ENCODE peak calls at places on chromosomes 11 and 22, in ten cellular contexts. I is cardiac muscle cell, X is Caco-2, D is colonic mucosa, M is endothelial cell, F is progenitor cell of endocrine pancreas, N is foreskin fibroblast, J is body of pancreas, T is A549, L is IMR-90. K is an unnamed sample.

GRCh38 chr11:4881860-4882500 is at the start of gene OR51T1:
- DNase-seq in I (no peak), X (no peak), D (no peak), M (no peak), F (no peak), N (peak), J (no peak), T (no peak), L (peak), K (no peak)

GRCh38 chr11:75142714-75143419 is 8.0 kb upstream of the SLCO2B1 start:
- DNase-seq in I (no peak), X (no peak), D (peak), M (peak), F (no peak), N (peak), J (peak), T (peak), L (peak), K (peak)

GRCh38 chr22:42799462-42800405 is 57.3 kb downstream of the ARFGAP3 start:
- DNase-seq in I (no peak), X (no peak), D (no peak), M (no peak), F (no peak), N (no peak), J (no peak), T (no peak), L (no peak), K (no peak)

GRCh38 chr11:69560141-69560790 is 78.8 kb downstream of the LINC01488 start:
- DNase-seq in I (no peak), X (no peak), D (no peak), M (no peak), F (no peak), N (peak), J (no peak), T (no peak), L (no peak), K (no peak)

GRCh38 chr11:114736806-114737205 is 58.5 kb downstream of the NXPE2 start:
- DNase-seq in I (no peak), X (no peak), D (no peak), M (no peak), F (no peak), N (no peak), J (no peak), T (no peak), L (no peak), K (no peak)

GRCh38 chr11:533049-533585 is 2.3 kb downstream of the HRAS start:
- DNase-seq in I (no peak), X (no peak), D (no peak), M (no peak), F (no peak), N (no peak), J (no peak), T (no peak), L (no peak), K (no peak)

GRCh38 chr11:117837791-117838190 is 13.2 kb upstream of the FXYD2 start:
- DNase-seq in I (no peak), X (no peak), D (no peak), M (no peak), F (no peak), N (no peak), J (no peak), T (no peak), L (no peak), K (no peak)

GRCh38 chr11:62400281-62400680 is 18.6 kb upstream of the SCGB1A1 start:
- DNase-seq in I (no peak), X (no peak), D (no peak), M (no peak), F (no peak), N (peak), J (no peak), T (no peak), L (no peak), K (no peak)

GRCh38 chr11:75476716-75477613 is 44.0 kb upstream of the KLHL35 start:
- DNase-seq in I (no peak), X (no peak), D (no peak), M (no peak), F (no peak), N (no peak), J (peak), T (no peak), L (no peak), K (no peak)

GRCh38 chr22:29244785-29245625 is 22.8 kb downstream of the RHBDD3 start:
- DNase-seq in I (no peak), X (no peak), D (no peak), M (no peak), F (no peak), N (no peak), J (no peak), T (no peak), L (no peak), K (no peak)

GRCh38 chr11:59011672-59012071 is 72.4 kb downstream of the GLYATL1 start:
- DNase-seq in I (peak), X (no peak), D (no peak), M (no peak), F (no peak), N (no peak), J (no peak), T (no peak), L (no peak), K (no peak)

GRCh38 chr11:96114178-96115070 is 190.5 kb upstream of the MTMR2 start:
- DNase-seq in I (no peak), X (no peak), D (no peak), M (no peak), F (no peak), N (no peak), J (no peak), T (no peak), L (no peak), K (no peak)

GRCh38 chr11:120512727-120513435 is 1.3 kb downstream of the GRIK4 start:
- DNase-seq in I (no peak), X (no peak), D (no peak), M (no peak), F (no peak), N (no peak), J (no peak), T (peak), L (no peak), K (peak)

GRCh38 chr11:131837562-131837961 is 467.1 kb downstream of the NTM start:
- DNase-seq in I (no peak), X (no peak), D (no peak), M (no peak), F (no peak), N (no peak), J (no peak), T (no peak), L (no peak), K (no peak)

GRCh38 chr11:64099436-64099835 is 63.7 kb downstream of the FLRT1 start:
- DNase-seq in I (no peak), X (no peak), D (no peak), M (no peak), F (no peak), N (no peak), J (no peak), T (no peak), L (no peak), K (no peak)

GRCh38 chr11:101775033-101775432 is 139.8 kb upstream of the CEP126 start:
- DNase-seq in I (no peak), X (peak), D (no peak), M (no peak), F (no peak), N (no peak), J (no peak), T (no peak), L (peak), K (no peak)

GRCh38 chr11:100004541-100004940 is 682.5 kb upstream of the ARHGAP42 start:
- DNase-seq in I (no peak), X (no peak), D (no peak), M (no peak), F (no peak), N (no peak), J (no peak), T (no peak), L (no peak), K (no peak)

GRCh38 chr11:10540546-10540914 is 457 bp downstream of the RNF141 start:
- DNase-seq in I (peak), X (peak), D (peak), M (peak), F (peak), N (peak), J (peak), T (no peak), L (peak), K (no peak)

GRCh38 chr22:31040542-31041398 is 40.3 kb upstream of the SMTN start:
- DNase-seq in I (no peak), X (no peak), D (no peak), M (no peak), F (no peak), N (no peak), J (no peak), T (no peak), L (no peak), K (no peak)
- TF ChIP-seq CTCF in I (no peak), X (no peak), D (no peak), M (no peak), F (no peak), N (no peak), J (no peak), T (no peak), L (no peak), K (no peak)

DNA sequence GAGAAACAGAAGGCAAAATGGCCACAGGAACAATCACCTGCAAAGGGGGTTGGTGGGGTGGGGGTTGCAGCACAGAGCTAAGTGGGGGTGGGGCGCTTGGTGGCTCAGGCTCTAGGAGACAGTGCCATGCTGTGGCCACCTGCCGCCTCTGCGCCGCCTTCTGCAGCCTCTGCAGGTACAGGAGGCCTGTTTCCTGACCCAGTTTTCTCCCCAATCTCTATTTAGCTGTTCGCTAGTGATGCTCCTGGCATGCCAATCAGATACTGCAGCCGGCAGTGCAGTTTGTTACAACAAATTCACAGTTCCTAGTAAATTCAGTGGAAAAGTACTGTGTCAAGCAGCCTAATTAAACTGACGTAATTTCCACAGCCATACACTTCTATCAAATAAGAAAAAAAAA is 106.4 kb downstream of the SERGEF start:
- DNase-seq in I (peak), X (peak), D (no peak), M (peak), F (peak), N (no peak), J (peak), T (no peak), L (no peak), K (peak)
- TF ChIP-seq CTCF in I (no peak), X (peak), D (peak), M (no peak), F (peak), N (no peak), J (no peak), T (no peak), L (peak), K (peak)

GRCh38 chr11:119062779-119063178 is 4.8 kb upstream of the VPS11 start:
- DNase-seq in I (no peak), X (no peak), D (peak), M (no peak), F (no peak), N (peak), J (peak), T (no peak), L (peak), K (no peak)

GRCh38 chr11:119066481-119066880 is 1.1 kb upstream of the VPS11 start:
- DNase-seq in I (no peak), X (no peak), D (no peak), M (no peak), F (no peak), N (no peak), J (no peak), T (no peak), L (no peak), K (no peak)

GRCh38 chr11:119065369-119065768 is 2.2 kb upstream of the VPS11 start:
- DNase-seq in I (no peak), X (peak), D (no peak), M (no peak), F (no peak), N (peak), J (no peak), T (peak), L (peak), K (no peak)

GRCh38 chr11:119067371-119068222 is at the start of gene VPS11:
- DNase-seq in I (peak), X (peak), D (peak), M (peak), F (peak), N (peak), J (peak), T (peak), L (peak), K (peak)
- TF ChIP-seq CTCF in I (no peak), X (no peak), D (no peak), M (no peak), F (no peak), N (no peak), J (no peak), T (no peak), L (no peak), K (no peak)

DNA sequence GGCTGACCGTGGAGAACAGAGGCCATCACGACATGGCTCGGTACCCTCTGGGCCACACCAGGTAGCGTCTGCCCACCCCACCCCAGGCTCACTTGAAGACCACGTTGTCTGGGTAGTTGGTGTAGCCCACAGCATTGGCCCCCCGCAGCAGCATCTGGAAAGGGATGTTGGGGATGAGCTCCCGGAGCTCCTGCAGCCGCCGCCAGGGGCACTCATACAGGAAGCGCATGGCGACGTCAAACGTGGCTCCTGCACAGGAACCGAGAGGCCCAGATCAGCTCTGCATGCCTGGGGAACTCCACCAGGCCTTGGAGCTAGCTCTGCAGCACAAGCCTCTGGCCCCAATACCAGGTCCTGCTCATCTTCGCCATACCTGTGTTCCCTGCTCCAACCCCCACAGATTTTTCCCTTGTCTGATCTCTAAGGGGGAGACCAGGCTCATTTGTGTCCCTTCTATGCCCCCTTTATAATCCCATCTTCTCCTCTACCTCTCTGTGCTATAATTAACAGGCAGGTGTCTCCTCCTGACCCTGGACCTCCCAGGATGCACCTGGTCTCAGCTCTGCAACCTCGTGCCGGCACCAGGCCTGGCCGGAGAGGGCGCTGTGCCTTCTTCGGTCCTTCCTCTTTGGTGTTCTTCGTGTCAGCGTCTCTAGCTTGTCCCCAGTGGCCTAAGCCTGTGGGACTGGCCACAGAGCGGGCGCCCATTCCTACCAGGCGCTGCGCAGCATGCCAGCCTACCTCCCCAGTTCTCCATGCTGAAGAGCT is 5.0 kb upstream of the LRFN4 start:
- DNase-seq in I (no peak), X (no peak), D (no peak), M (peak), F (no peak), N (peak), J (no peak), T (no peak), L (no peak), K (no peak)
- TF ChIP-seq CTCF in I (peak), X (no peak), D (no peak), M (peak), F (peak), N (no peak), J (no peak), T (no peak), L (peak), K (no peak)

GRCh38 chr22:22460060-22460459 is 48.5 kb downstream of the ZNF280B start:
- DNase-seq in I (no peak), X (no peak), D (no peak), M (no peak), F (no peak), N (no peak), J (no peak), T (no peak), L (no peak), K (no peak)

GRCh38 chr22:22461583-22461982 is 47.0 kb downstream of the ZNF280B start:
- DNase-seq in I (no peak), X (no peak), D (no peak), M (no peak), F (no peak), N (no peak), J (no peak), T (no peak), L (no peak), K (no peak)

GRCh38 chr22:22460635-22461034 is 47.9 kb downstream of the ZNF280B start:
- DNase-seq in I (no peak), X (no peak), D (no peak), M (no peak), F (no peak), N (peak), J (no peak), T (no peak), L (no peak), K (no peak)

GRCh38 chr22:22462813-22463567 is 45.6 kb downstream of the ZNF280B start:
- DNase-seq in I (no peak), X (no peak), D (no peak), M (no peak), F (no peak), N (peak), J (no peak), T (no peak), L (no peak), K (no peak)

GRCh38 chr22:22461111-22461510 is 47.4 kb downstream of the ZNF280B start:
- DNase-seq in I (no peak), X (no peak), D (no peak), M (no peak), F (no peak), N (no peak), J (no peak), T (no peak), L (no peak), K (no peak)
- TF ChIP-seq CTCF in I (no peak), X (no peak), D (no peak), M (peak), F (no peak), N (no peak), J (no peak), T (no peak), L (no peak), K (no peak)

GRCh38 chr11:81219661-81220060 is 1514.0 kb downstream of the FAM181B start:
- DNase-seq in I (no peak), X (no peak), D (no peak), M (no peak), F (no peak), N (no peak), J (no peak), T (no peak), L (no peak), K (no peak)
- TF ChIP-seq CTCF in I (no peak), X (no peak), D (no peak), M (no peak), F (no peak), N (no peak), J (no peak), T (no peak), L (no peak), K (no peak)

DNA sequence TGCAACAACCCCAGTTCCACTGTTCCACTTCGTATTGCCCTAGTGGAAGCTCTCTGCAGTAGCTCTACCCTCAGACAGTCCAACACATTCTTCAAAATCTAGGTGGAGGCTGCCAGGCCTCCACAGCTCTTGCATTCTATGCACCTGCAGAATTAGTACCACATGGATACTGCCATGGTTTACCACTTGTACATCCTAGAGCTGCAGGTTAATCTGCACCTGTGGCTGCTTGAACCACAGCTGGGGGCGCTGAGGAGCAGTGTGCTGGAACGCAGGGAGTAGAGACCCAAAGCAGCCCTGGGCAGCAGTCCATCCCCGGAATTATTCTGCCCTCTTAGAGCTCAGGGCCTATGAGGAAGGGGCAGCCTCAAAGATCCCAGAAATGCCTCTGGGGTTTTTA is 4.3 kb upstream of the CTSC start:
- DNase-seq in I (no peak), X (no peak), D (no peak), M (no peak), F (no peak), N (no peak), J (no peak), T (no peak), L (no peak), K (no peak)
- TF ChIP-seq CTCF in I (no peak), X (peak), D (no peak), M (no peak), F (peak), N (no peak), J (no peak), T (no peak), L (no peak), K (no peak)